ENCODE peak calls at places on chromosomes 5 and 9, in five cellular contexts. V, N, J, O and A are unnamed samples.

GRCh38 chr9:100430286-100430940 is 3.5 kb downstream of the MSANTD3 start:
- DNase-seq in O (no peak), N (no peak), J (no peak), V (no peak), A (no peak)

GRCh38 chr9:121778252-121779225 is 127.1 kb downstream of the DAB2IP start:
- DNase-seq in N (no peak), V (no peak), J (no peak), O (no peak), A (no peak)

GRCh38 chr9:38621434-38622082 is 1.2 kb upstream of the ANKRD18A start:
- DNase-seq in N (no peak), J (no peak), O (peak; percentile 50), V (no peak), A (peak; percentile 48)

GRCh38 chr5:14518638-14519037 is 63.0 kb upstream of the OTULINL start:
- DNase-seq in J (no peak), N (no peak), O (no peak), V (no peak), A (no peak)

GRCh38 chr9:94056442-94056974 is 27.8 kb upstream of the PTPDC1 start:
- DNase-seq in O (peak; percentile 12), V (no peak), J (no peak), N (peak; percentile 16), A (no peak)

GRCh38 chr9:126419475-126419874 is 92.8 kb downstream of the MVB12B start:
- DNase-seq in N (no peak), O (no peak), V (no peak), J (no peak), A (no peak)

GRCh38 chr9:94855919-94856318 is 129.4 kb downstream of the AOPEP start:
- DNase-seq in O (no peak), V (no peak), J (no peak), N (no peak), A (no peak)

GRCh38 chr5:109740329-109740728 is 50.6 kb downstream of the MAN2A1 start:
- DNase-seq in O (no peak), J (no peak), V (peak; percentile 4), N (no peak), A (no peak)

GRCh38 chr9:92963831-92964606 is 16.7 kb downstream of the FGD3 start:
- DNase-seq in V (peak; percentile 46), O (peak; percentile 39), J (no peak), N (no peak), A (no peak)

GRCh38 chr9:37464426-37465248 is 613 bp downstream of the ZBTB5 start:
- DNase-seq in N (peak; percentile 29), V (peak; percentile 28), O (peak; percentile 91), J (peak; percentile 53), A (peak; percentile 77)

GRCh38 chr5:1262381-1262780 is 32.5 kb downstream of the TERT start:
- DNase-seq in N (no peak), O (no peak), V (no peak), J (no peak), A (no peak)

GRCh38 chr9:1216532-1216931 is 166.4 kb downstream of the DMRT2 start:
- DNase-seq in O (no peak), N (no peak), J (no peak), V (no peak), A (no peak)